ENCODE peak calls at places on chromosomes 13 and 19, in four cellular contexts. I, C, U and A are unnamed samples.

GRCh38 chr19:18306903-18307681 is 15.8 kb downstream of the LSM4 start:
- DNase-seq in I (no peak), C (no peak), U (peak; percentile 12), A (no peak)

GRCh38 chr13:95385808-95386207 is 84.6 kb upstream of the ABCC4 start:
- DNase-seq in I (peak; percentile 2), C (no peak), U (no peak), A (no peak)

GRCh38 chr13:41645313-41645712 is 188.0 kb downstream of the RGCC start:
- DNase-seq in I (peak; percentile 91), C (no peak), U (no peak), A (no peak)

GRCh38 chr19:49807174-49807830 is 5.8 kb downstream of the FUZ start:
- DNase-seq in I (no peak), C (no peak), U (no peak), A (no peak)

GRCh38 chr19:58395979-58396627 is 647 bp downstream of the RNF225 start:
- DNase-seq in I (no peak), C (no peak), U (no peak), A (no peak)

GRCh38 chr13:74841123-74841522 is 640.8 kb downstream of the TBC1D4 start:
- DNase-seq in I (no peak), C (no peak), U (no peak), A (no peak)

GRCh38 chr19:38337360-38337653 is 1.7 kb downstream of the CATSPERG start:
- DNase-seq in I (no peak), C (no peak), U (no peak), A (no peak)

GRCh38 chr19:15563325-15563794 is 51.7 kb upstream of the CYP4F8 start:
- DNase-seq in I (peak; percentile 21), C (peak; percentile 86), U (no peak), A (no peak)

GRCh38 chr13:83515267-83515666 is 367.0 kb downstream of the SLITRK1 start:
- DNase-seq in I (peak; percentile 57), C (no peak), U (no peak), A (no peak)

GRCh38 chr13:53285896-53286430 is 257.4 kb downstream of the OLFM4 start:
- DNase-seq in I (no peak), C (no peak), U (no peak), A (no peak)